ENCODE peak calls at places on chromosomes 12 and 14, in four cellular contexts. W is K562, B is A549, L is HepG2. H is an unnamed sample.

GRCh38 chr12:88726806-88727722 is 146.8 kb upstream of the KITLG start:
- DNase-seq in W (no peak), B (no peak), L (no peak), H (no peak)

GRCh38 chr12:27554003-27554402 is 30.0 kb downstream of the PPFIBP1 start:
- DNase-seq in W (no peak), B (no peak), L (no peak), H (no peak)

GRCh38 chr14:95250126-95250824 is 69.4 kb downstream of the CLMN start:
- DNase-seq in W (no peak), B (no peak), L (no peak), H (no peak)

GRCh38 chr12:94621662-94622359 is 28.5 kb downstream of the TMCC3 start:
- DNase-seq in W (no peak), B (no peak), L (no peak), H (no peak)

GRCh38 chr14:30114051-30114450 is 186.4 kb upstream of the PRKD1 start:
- DNase-seq in W (no peak), B (no peak), L (no peak), H (no peak)

GRCh38 chr12:991350-992278 is 591 bp downstream of the ERC1 start:
- DNase-seq in W (peak), B (peak), L (no peak), H (peak)

GRCh38 chr12:53538209-53538689 is 31.0 kb upstream of the NPFF start:
- DNase-seq in W (no peak), B (no peak), L (peak), H (no peak)

GRCh38 chr12:26152507-26153102 is 27.8 kb upstream of the BHLHE41 start:
- DNase-seq in W (no peak), B (no peak), L (no peak), H (no peak)

GRCh38 chr12:12008931-12009611 is 61.7 kb upstream of the BCL2L14 start:
- DNase-seq in W (no peak), B (no peak), L (no peak), H (peak)

DNA sequence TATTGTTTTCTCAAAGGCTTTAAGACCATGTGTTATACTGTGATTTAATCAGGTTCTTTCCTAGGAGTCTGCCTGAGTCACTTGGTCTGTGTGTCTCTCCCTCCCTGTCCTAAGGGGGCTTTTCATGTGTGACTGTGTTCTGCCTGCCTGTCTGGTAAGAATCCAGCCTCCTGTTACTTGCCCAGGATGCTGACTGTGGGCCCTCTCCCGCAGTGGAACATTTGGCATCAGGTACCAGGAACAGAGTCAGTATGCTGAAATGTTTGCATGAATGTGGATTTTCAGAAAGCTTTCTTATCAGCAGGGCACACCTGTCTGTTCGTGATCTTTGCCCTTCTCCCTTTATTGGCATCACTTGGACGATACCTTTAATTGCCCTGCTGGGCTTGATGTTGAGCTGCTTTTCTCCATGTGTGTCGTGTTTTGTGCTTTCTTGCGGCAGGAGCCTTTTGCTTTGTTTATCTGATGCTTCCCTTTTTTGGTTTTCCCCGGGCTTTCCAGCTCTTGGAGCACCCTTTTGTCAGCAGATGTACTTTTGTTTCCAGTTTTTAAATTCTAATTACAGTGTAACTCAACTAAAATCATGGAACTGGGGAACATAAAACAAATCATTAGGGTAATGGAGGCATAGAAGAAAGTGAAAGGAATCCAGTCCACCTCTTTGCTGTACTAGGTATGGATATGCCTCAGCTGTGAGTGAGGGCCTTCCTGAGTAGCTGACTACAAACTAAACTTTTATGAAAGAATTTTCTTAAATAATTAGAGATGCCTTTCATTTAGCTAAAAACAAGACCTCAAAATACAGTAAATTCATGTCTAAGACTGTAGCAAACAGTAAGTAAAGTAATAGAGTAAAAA is 72.5 kb downstream of the TRAF3 start:
- DNase-seq in W (no peak), B (no peak), L (no peak), H (no peak)
- TF ChIP-seq HMGXB4 in W (no peak), B (no peak), L (no peak), H (no peak)

DNA sequence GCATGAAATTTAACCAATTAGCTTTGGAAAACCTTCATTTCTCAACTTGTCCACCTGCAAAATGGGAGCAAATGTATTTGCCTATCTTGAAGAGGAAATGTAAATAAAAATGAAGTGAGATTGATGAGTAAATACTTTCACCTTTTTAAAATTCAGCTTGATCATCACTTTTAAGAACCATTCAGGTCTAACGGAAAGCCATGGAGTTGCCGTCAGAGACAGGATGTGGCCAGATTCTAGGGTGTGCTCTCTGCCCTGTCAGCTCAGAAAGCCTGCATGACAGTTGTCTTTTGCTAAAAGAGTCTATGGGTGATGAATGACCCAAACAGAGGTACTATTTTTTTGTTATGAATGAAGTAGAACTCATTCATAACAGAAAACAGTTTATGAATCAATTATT is 104.3 kb upstream of the SLC35F4 start:
- DNase-seq in W (no peak), B (no peak), L (no peak), H (no peak)
- TF ChIP-seq HMGXB4 in W (no peak), B (no peak), L (no peak), H (no peak)

GRCh38 chr12:10363922-10364838 is 25.7 kb downstream of the KLRK1 start:
- DNase-seq in W (peak), B (peak), L (peak), H (no peak)
- TF ChIP-seq HMGXB4 in W (no peak), B (no peak), L (no peak), H (no peak)

GRCh38 chr12:116720129-116720528 is 17.7 kb downstream of the SPRING1 start:
- DNase-seq in W (no peak), B (no peak), L (no peak), H (no peak)

GRCh38 chr12:116718578-116719454 is 19.1 kb downstream of the SPRING1 start:
- DNase-seq in W (no peak), B (no peak), L (no peak), H (no peak)

GRCh38 chr12:116717466-116718457 is 20.1 kb downstream of the SPRING1 start:
- DNase-seq in W (no peak), B (no peak), L (no peak), H (no peak)

GRCh38 chr12:116722245-116722644 is 15.6 kb downstream of the SPRING1 start:
- DNase-seq in W (no peak), B (no peak), L (no peak), H (no peak)

GRCh38 chr12:116719661-116720060 is 18.2 kb downstream of the SPRING1 start:
- DNase-seq in W (no peak), B (no peak), L (no peak), H (no peak)
- TF ChIP-seq HMGXB4 in W (no peak), B (no peak), L (no peak), H (no peak)

H was measured in WTC11.